ENCODE peak calls at places on chromosomes 3 and 15, in six cellular contexts. One of them, this sample, is unnamed.

GRCh38 chr3:42345811-42346210 is 64.6 kb downstream of the LYZL4 start:
- DNase-seq in ovary: no peak
- DNase-seq in neuronal stem cell: no peak
- DNase-seq in AG04450: no peak
- DNase-seq in thoracic aorta: no peak
- DNase-seq in IMR-90: no peak
- DNase-seq in this sample: no peak

GRCh38 chr15:98609144-98609852 is 39.0 kb upstream of the IGF1R start:
- DNase-seq in thoracic aorta: no peak
- DNase-seq in ovary: no peak
- DNase-seq in neuronal stem cell: no peak
- DNase-seq in AG04450: no peak
- DNase-seq in IMR-90: peak; percentile 40
- DNase-seq in this sample: no peak

GRCh38 chr15:53670701-53671100 is 88.8 kb downstream of the WDR72 start:
- DNase-seq in ovary: no peak
- DNase-seq in thoracic aorta: no peak
- DNase-seq in IMR-90: no peak
- DNase-seq in neuronal stem cell: no peak
- DNase-seq in AG04450: no peak
- DNase-seq in this sample: no peak

GRCh38 chr15:44298878-44299277 is 10.4 kb downstream of the GOLM2 start:
- DNase-seq in thoracic aorta: no peak
- DNase-seq in AG04450: no peak
- DNase-seq in ovary: no peak
- DNase-seq in neuronal stem cell: no peak
- DNase-seq in IMR-90: no peak
- DNase-seq in this sample: no peak

GRCh38 chr3:177764377-177764912 is 567.2 kb upstream of the TBL1XR1 start:
- DNase-seq in AG04450: no peak
- DNase-seq in thoracic aorta: no peak
- DNase-seq in ovary: no peak
- DNase-seq in neuronal stem cell: no peak
- DNase-seq in IMR-90: peak; percentile 41
- DNase-seq in this sample: no peak

GRCh38 chr3:171261487-171261886 is 198.7 kb downstream of the TNIK start:
- DNase-seq in thoracic aorta: no peak
- DNase-seq in ovary: no peak
- DNase-seq in neuronal stem cell: no peak
- DNase-seq in IMR-90: peak; percentile 24
- DNase-seq in AG04450: no peak
- DNase-seq in this sample: no peak

GRCh38 chr15:73897441-73898261 is 24.3 kb downstream of the TBC1D21 start:
- DNase-seq in thoracic aorta: no peak
- DNase-seq in neuronal stem cell: peak; percentile 55
- DNase-seq in AG04450: peak; percentile 76
- DNase-seq in IMR-90: peak; percentile 96
- DNase-seq in ovary: no peak
- DNase-seq in this sample: no peak

GRCh38 chr3:100681496-100681895 is 27.8 kb upstream of the TFG start:
- DNase-seq in thoracic aorta: no peak
- DNase-seq in IMR-90: no peak
- DNase-seq in ovary: no peak
- DNase-seq in neuronal stem cell: no peak
- DNase-seq in AG04450: no peak
- DNase-seq in this sample: no peak

GRCh38 chr15:91407237-91407889 is 307.3 kb downstream of the SV2B start:
- DNase-seq in AG04450: no peak
- DNase-seq in ovary: no peak
- DNase-seq in IMR-90: peak; percentile 46
- DNase-seq in neuronal stem cell: no peak
- DNase-seq in thoracic aorta: no peak
- DNase-seq in this sample: no peak

GRCh38 chr3:52121459-52121795 is 32.8 kb downstream of the POC1A start:
- DNase-seq in ovary: no peak
- DNase-seq in IMR-90: no peak
- DNase-seq in thoracic aorta: no peak
- DNase-seq in neuronal stem cell: no peak
- DNase-seq in AG04450: no peak
- DNase-seq in this sample: no peak

GRCh38 chr3:119913021-119913420 is 131.1 kb downstream of the NR1I2 start:
- DNase-seq in neuronal stem cell: no peak
- DNase-seq in IMR-90: peak; percentile 39
- DNase-seq in AG04450: no peak
- DNase-seq in ovary: no peak
- DNase-seq in thoracic aorta: no peak
- DNase-seq in this sample: no peak

GRCh38 chr15:58307313-58307961 is 124.4 kb upstream of the LIPC start:
- DNase-seq in thoracic aorta: no peak
- DNase-seq in ovary: no peak
- DNase-seq in AG04450: no peak
- DNase-seq in IMR-90: peak; percentile 77
- DNase-seq in neuronal stem cell: peak; percentile 42
- DNase-seq in this sample: no peak

GRCh38 chr3:173700336-173700735 is 302.8 kb downstream of the NLGN1 start:
- DNase-seq in neuronal stem cell: no peak
- DNase-seq in IMR-90: no peak
- DNase-seq in thoracic aorta: no peak
- DNase-seq in ovary: no peak
- DNase-seq in AG04450: no peak
- DNase-seq in this sample: no peak

GRCh38 chr15:62068071-62068786 is 1.5 kb downstream of the C2CD4A start:
- DNase-seq in IMR-90: no peak
- DNase-seq in AG04450: no peak
- DNase-seq in thoracic aorta: no peak
- DNase-seq in ovary: peak; percentile 36
- DNase-seq in neuronal stem cell: peak; percentile 30
- DNase-seq in this sample: no peak

GRCh38 chr3:141858312-141858711 is 18.1 kb upstream of the ATP1B3 start:
- DNase-seq in IMR-90: no peak
- DNase-seq in ovary: no peak
- DNase-seq in thoracic aorta: no peak
- DNase-seq in neuronal stem cell: no peak
- DNase-seq in AG04450: no peak
- DNase-seq in this sample: no peak

GRCh38 chr3:12658593-12659058 is 5.3 kb downstream of the RAF1 start:
- DNase-seq in neuronal stem cell: no peak
- DNase-seq in thoracic aorta: no peak
- DNase-seq in ovary: no peak
- DNase-seq in IMR-90: peak; percentile 80
- DNase-seq in AG04450: no peak
- DNase-seq in this sample: no peak

GRCh38 chr15:89179966-89180875 is 41.2 kb downstream of the RLBP1 start:
- DNase-seq in neuronal stem cell: no peak
- DNase-seq in thoracic aorta: no peak
- DNase-seq in ovary: no peak
- DNase-seq in IMR-90: peak; percentile 32
- DNase-seq in AG04450: no peak
- DNase-seq in this sample: no peak

DNA sequence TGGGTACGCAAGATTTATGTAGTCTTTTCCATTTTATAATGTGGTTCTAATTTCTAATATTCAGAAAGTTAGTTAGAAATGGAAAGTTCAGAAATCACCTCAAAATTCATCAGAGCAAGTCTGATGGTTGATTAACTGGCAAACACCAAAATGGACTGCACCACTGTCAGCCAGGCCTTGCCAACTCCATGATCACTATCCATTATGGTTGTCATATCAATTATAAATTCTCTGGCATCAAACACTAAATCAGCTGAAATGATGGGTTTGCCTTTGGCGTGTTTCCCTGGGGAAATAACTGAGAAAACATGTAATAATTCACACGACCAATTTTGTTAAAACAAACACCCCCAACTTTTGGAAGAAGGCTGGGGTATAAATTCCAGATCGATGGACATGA is 219.4 kb downstream of the CDIN1 start:
- DNase-seq in thoracic aorta: no peak
- DNase-seq in ovary: no peak
- DNase-seq in neuronal stem cell: no peak
- DNase-seq in IMR-90: no peak
- DNase-seq in AG04450: no peak
- DNase-seq in this sample: no peak
- H3K4me3 ChIP-seq in thoracic aorta: no peak overlapping the region
- H3K4me3 ChIP-seq in ovary: no peak overlapping the region
- H3K4me3 ChIP-seq in neuronal stem cell: no peak overlapping the region
- H3K4me3 ChIP-seq in IMR-90: no peak overlapping the region
- H3K4me3 ChIP-seq in AG04450: no peak overlapping the region
- H3K4me3 ChIP-seq in this sample: no peak overlapping the region

DNA sequence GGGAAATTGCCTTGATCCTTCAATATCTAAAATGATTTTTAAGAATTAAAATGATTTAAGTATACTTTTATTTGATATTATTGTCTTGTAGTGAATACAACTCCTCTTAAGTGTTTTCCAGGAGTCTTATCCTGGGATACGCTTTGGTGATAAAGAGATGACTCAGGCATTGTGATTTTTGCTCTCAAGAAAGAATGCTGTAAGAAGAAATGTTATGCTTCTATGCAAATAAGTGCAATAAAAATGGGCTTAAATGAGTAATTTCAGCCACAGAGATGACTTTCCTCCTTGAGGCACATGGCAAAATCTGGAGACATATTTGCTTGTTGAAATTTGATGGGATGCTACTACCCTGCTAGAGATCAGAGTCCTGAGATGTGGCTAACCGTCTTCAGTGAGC is 358.6 kb upstream of the BCHE start:
- DNase-seq in neuronal stem cell: no peak
- DNase-seq in AG04450: no peak
- DNase-seq in thoracic aorta: no peak
- DNase-seq in IMR-90: peak; percentile 4
- DNase-seq in ovary: no peak
- DNase-seq in this sample: no peak
- H3K4me3 ChIP-seq in neuronal stem cell: no peak overlapping the region
- H3K4me3 ChIP-seq in AG04450: no peak overlapping the region
- H3K4me3 ChIP-seq in thoracic aorta: no peak overlapping the region
- H3K4me3 ChIP-seq in IMR-90: no peak overlapping the region
- H3K4me3 ChIP-seq in ovary: no peak overlapping the region
- H3K4me3 ChIP-seq in this sample: no peak overlapping the region

DNA sequence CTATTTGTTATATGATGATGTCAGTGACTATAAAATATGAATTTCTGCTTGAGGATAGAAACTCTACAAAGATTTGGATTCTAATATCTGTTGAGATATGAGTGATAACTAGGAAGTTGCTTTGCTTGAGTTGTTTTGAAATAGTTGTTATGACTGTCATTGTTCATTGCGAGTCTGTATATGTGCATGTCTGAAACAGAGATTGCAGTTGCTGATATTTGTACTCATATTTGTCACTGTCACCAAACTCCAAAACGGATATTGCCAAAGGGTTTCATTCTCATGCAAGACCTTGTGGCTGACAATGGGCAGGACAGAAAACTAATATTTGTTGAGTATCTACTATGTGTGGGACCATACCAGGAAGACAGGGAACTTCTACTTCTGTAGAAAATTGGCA is 240.2 kb downstream of the CD47 start:
- DNase-seq in AG04450: no peak
- DNase-seq in ovary: no peak
- DNase-seq in IMR-90: no peak
- DNase-seq in thoracic aorta: no peak
- DNase-seq in neuronal stem cell: no peak
- DNase-seq in this sample: no peak
- H3K4me3 ChIP-seq in AG04450: no peak overlapping the region
- H3K4me3 ChIP-seq in ovary: no peak overlapping the region
- H3K4me3 ChIP-seq in IMR-90: no peak overlapping the region
- H3K4me3 ChIP-seq in thoracic aorta: no peak overlapping the region
- H3K4me3 ChIP-seq in neuronal stem cell: no peak overlapping the region
- H3K4me3 ChIP-seq in this sample: no peak overlapping the region

DNA sequence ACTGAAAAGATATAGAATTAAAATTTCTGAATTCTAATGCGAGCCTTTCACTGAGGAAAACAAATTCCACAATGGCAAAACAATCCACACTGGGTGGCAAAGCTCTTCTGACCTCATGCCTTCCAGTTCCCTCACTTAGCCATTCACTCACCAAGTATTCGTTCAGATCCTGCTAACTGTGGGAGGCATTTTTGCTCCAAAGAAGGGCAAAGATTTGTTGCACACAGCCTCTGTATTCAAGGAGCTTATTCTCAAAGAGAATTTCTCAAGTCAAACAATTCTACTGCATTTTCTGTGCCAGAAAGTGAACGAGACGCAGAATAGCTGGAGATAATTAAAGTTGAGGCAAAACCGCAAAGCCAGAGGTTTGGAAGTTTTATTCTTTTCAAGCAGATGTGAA is 77.3 kb downstream of the CPNE4 start:
- DNase-seq in AG04450: no peak
- DNase-seq in neuronal stem cell: no peak
- DNase-seq in IMR-90: no peak
- DNase-seq in thoracic aorta: no peak
- DNase-seq in ovary: no peak
- DNase-seq in this sample: no peak
- H3K4me3 ChIP-seq in AG04450: no peak overlapping the region
- H3K4me3 ChIP-seq in neuronal stem cell: no peak overlapping the region
- H3K4me3 ChIP-seq in IMR-90: no peak overlapping the region
- H3K4me3 ChIP-seq in thoracic aorta: no peak overlapping the region
- H3K4me3 ChIP-seq in ovary: no peak overlapping the region
- H3K4me3 ChIP-seq in this sample: no peak overlapping the region